ENCODE peak calls at places on chromosomes 7 and 10, in nine cellular contexts. I, V, Y, P, D, B, O, Z and J are unnamed samples.

GRCh38 chr7:1314908-1315450 is 82.3 kb downstream of the UNCX start:
- DNase-seq in I (no peak), V (no peak), Y (no peak), P (no peak), D (no peak), B (no peak), O (no peak), Z (no peak), J (no peak)

GRCh38 chr7:16753932-16754571 is 497 bp downstream of the TSPAN13 start:
- DNase-seq in I (peak; percentile 78), V (peak; percentile 35), Y (peak; percentile 13), P (no peak), D (no peak), B (peak; percentile 10), O (no peak), Z (peak; percentile 45), J (no peak)

GRCh38 chr7:83786858-83787257 is 137.9 kb upstream of the SEMA3E start:
- DNase-seq in I (no peak), V (no peak), Y (no peak), P (no peak), D (no peak), B (no peak), O (no peak), Z (peak; percentile 4), J (no peak)

GRCh38 chr10:3978174-3978573 is 193.2 kb upstream of the KLF6 start:
- DNase-seq in I (no peak), V (no peak), Y (no peak), P (no peak), D (no peak), B (no peak), O (peak; percentile 64), Z (no peak), J (no peak)

GRCh38 chr7:9407816-9408215 is 974.4 kb downstream of the NXPH1 start:
- DNase-seq in I (no peak), V (no peak), Y (no peak), P (no peak), D (no peak), B (peak; percentile 10), O (peak; percentile 13), Z (no peak), J (no peak)

GRCh38 chr10:132985546-132985900 is 43.2 kb upstream of the CFAP46 start:
- DNase-seq in I (no peak), V (no peak), Y (no peak), P (no peak), D (no peak), B (no peak), O (no peak), Z (no peak), J (no peak)

GRCh38 chr10:50511512-50512213 is 112.1 kb downstream of the SGMS1 start:
- DNase-seq in I (no peak), V (no peak), Y (no peak), P (no peak), D (no peak), B (no peak), O (peak; percentile 34), Z (no peak), J (no peak)

GRCh38 chr10:112141297-112141696 is 42.3 kb downstream of the GPAM start:
- DNase-seq in I (no peak), V (no peak), Y (no peak), P (no peak), D (no peak), B (no peak), O (no peak), Z (no peak), J (peak; percentile 30)

GRCh38 chr7:28793383-28793782 is 164.7 kb downstream of the TRIL start:
- DNase-seq in I (no peak), V (no peak), Y (no peak), P (no peak), D (no peak), B (no peak), O (no peak), Z (no peak), J (no peak)

GRCh38 chr10:101297901-101298451 is 56.0 kb upstream of the BTRC start:
- DNase-seq in I (peak; percentile 88), V (peak; percentile 64), Y (peak; percentile 31), P (no peak), D (no peak), B (peak; percentile 59), O (peak; percentile 70), Z (peak; percentile 68), J (peak; percentile 67)

GRCh38 chr10:378930-379704 is 243.9 kb downstream of the ZMYND11 start:
- DNase-seq in I (peak; percentile 39), V (no peak), Y (no peak), P (no peak), D (no peak), B (no peak), O (no peak), Z (no peak), J (no peak)

GRCh38 chr7:77866791-77867190 is 68.2 kb downstream of the PHTF2 start:
- DNase-seq in I (no peak), V (no peak), Y (no peak), P (peak; percentile 41), D (no peak), B (no peak), O (peak; percentile 78), Z (no peak), J (no peak)

GRCh38 chr10:100656479-100656878 is 88.9 kb upstream of the PAX2 start:
- DNase-seq in I (no peak), V (no peak), Y (no peak), P (no peak), D (no peak), B (no peak), O (peak; percentile 7), Z (peak; percentile 75), J (no peak)

GRCh38 chr7:30927040-30927439 is 15.4 kb downstream of the AQP1 start:
- DNase-seq in I (peak; percentile 57), V (no peak), Y (peak; percentile 3), P (no peak), D (no peak), B (no peak), O (no peak), Z (peak; percentile 5), J (no peak)

GRCh38 chr10:131891196-131891928 is 9.4 kb upstream of the PPP2R2D start:
- DNase-seq in I (peak; percentile 64), V (no peak), Y (no peak), P (no peak), D (no peak), B (no peak), O (no peak), Z (peak; percentile 62), J (no peak)

GRCh38 chr10:44975487-44976331 is 2.9 kb downstream of the DEPP1 start:
- DNase-seq in I (peak; percentile 78), V (no peak), Y (peak; percentile 54), P (no peak), D (no peak), B (no peak), O (peak; percentile 95), Z (no peak), J (no peak)

GRCh38 chr7:107232568-107233090 is 63.8 kb downstream of the HBP1 start:
- DNase-seq in I (no peak), V (no peak), Y (no peak), P (peak; percentile 23), D (no peak), B (no peak), O (peak; percentile 58), Z (no peak), J (no peak)

GRCh38 chr7:150322833-150323681 is at the start of the genes ACTR3C and LRRC61:
- DNase-seq in I (no peak), V (no peak), Y (peak; percentile 63), P (no peak), D (no peak), B (peak; percentile 68), O (peak; percentile 15), Z (peak; percentile 89), J (no peak)

GRCh38 chr7:150325901-150326300 is 2.6 kb upstream of the ACTR3C start:
- DNase-seq in I (no peak), V (no peak), Y (no peak), P (no peak), D (no peak), B (no peak), O (no peak), Z (no peak), J (no peak)

GRCh38 chr7:150323682-150324365 is 479 bp upstream of the ACTR3C start:
- DNase-seq in I (no peak), V (no peak), Y (no peak), P (no peak), D (no peak), B (peak; percentile 19), O (peak; percentile 17), Z (no peak), J (no peak)

GRCh38 chr7:150325110-150325611 is 1.8 kb upstream of the ACTR3C start:
- DNase-seq in I (no peak), V (no peak), Y (no peak), P (no peak), D (no peak), B (no peak), O (peak; percentile 59), Z (no peak), J (no peak)

DNA sequence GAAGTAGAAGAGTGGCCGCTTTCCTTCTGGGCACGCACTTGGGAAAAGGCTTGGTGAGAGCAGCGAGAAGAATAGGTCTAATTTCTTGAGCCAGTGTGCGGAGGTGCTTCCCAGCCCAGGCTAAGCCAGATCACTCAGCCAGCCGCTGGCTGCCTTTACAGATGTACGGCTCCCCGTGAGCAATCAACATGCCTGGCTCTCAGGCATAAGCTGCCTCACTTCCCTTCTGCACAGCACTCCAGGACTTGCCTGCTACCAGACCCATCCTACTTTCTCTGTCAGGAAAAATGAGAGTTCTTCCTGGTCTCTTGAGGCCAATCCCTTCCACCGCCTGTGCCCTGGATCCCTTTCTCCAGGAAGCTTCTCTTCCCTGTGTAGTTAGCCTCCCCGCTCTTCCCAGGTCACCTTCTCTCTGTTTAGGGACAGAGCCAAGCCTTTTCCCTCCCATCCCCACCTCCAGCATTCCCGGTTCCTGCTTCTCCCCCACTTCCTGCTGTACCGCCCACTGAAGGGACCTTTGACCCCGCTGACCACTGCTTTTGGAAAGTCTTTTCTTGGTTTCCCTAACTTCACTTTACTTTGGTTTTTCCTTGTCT is 1.1 kb upstream of the ACTR3C start:
- DNase-seq in I (no peak), V (no peak), Y (peak; percentile 42), P (no peak), D (no peak), B (no peak), O (peak; percentile 55), Z (no peak), J (no peak)
- H3K4me3 ChIP-seq in I (no peak overlapping the region), V (no peak overlapping the region), Y (peak overlapping the region; percentile 74), P (no peak overlapping the region), D (peak overlapping the region; percentile 42), B (peak overlapping the region; percentile 77), O (peak overlapping the region; percentile 66), Z (peak overlapping the region; percentile 68), J (no peak overlapping the region)

GRCh38 chr10:114996542-114996941 is 58.5 kb downstream of the TRUB1 start:
- DNase-seq in I (no peak), V (no peak), Y (no peak), P (peak; percentile 38), D (no peak), B (no peak), O (peak; percentile 81), Z (no peak), J (no peak)
- H3K4me3 ChIP-seq in I (no peak overlapping the region), V (no peak overlapping the region), Y (no peak overlapping the region), P (no peak overlapping the region), D (no peak overlapping the region), B (no peak overlapping the region), O (no peak overlapping the region), Z (no peak overlapping the region), J (no peak overlapping the region)

GRCh38 chr10:58661336-58661735 is 148.7 kb downstream of the BICC1 start:
- DNase-seq in I (no peak), V (no peak), Y (no peak), P (no peak), D (no peak), B (no peak), O (peak; percentile 66), Z (no peak), J (no peak)
- H3K4me3 ChIP-seq in I (no peak overlapping the region), V (no peak overlapping the region), Y (no peak overlapping the region), P (no peak overlapping the region), D (no peak overlapping the region), B (no peak overlapping the region), O (no peak overlapping the region), Z (no peak overlapping the region), J (no peak overlapping the region)

GRCh38 chr7:151114151-151115090 is 28.1 kb downstream of the AGAP3 start:
- DNase-seq in I (no peak), V (no peak), Y (no peak), P (no peak), D (no peak), B (no peak), O (peak; percentile 67), Z (no peak), J (no peak)
- H3K4me3 ChIP-seq in I (peak overlapping the region; percentile 17), V (no peak overlapping the region), Y (no peak overlapping the region), P (peak overlapping the region; percentile 41), D (peak overlapping the region; percentile 14), B (no peak overlapping the region), O (peak overlapping the region; percentile 44), Z (no peak overlapping the region), J (peak overlapping the region; percentile 27)